ENCODE peak calls at places on chromosome 1, in ten cellular contexts. F is frontal cortex; P is amniotic stem cell; A is left ventricle myocardium inferior; Z is left lung; X is AG10803; O is activated effector memory CD4-positive, alpha-beta T cell treated with anti-CD3 and anti-CD28 coated beads, Interleukin-2, amount 50 U/mL, for 16 hours; V is DND-41; I is stromal cell of bone marrow; Q is Daoy. L is an unnamed sample.

GRCh38 chr1:230930986-230931385 is 47.7 kb downstream of the TTC13 start:
- DNase-seq in I (no peak), Z (no peak), O (no peak), F (no peak), A (no peak), P (no peak), V (no peak), X (no peak), Q (no peak), L (no peak)

GRCh38 chr1:156176610-156177210 is 17.2 kb upstream of the SLC25A44 start:
- DNase-seq in O (no peak), Z (no peak), F (no peak), A (no peak), V (no peak), P (no peak), X (no peak), Q (no peak), I (no peak), L (no peak)

GRCh38 chr1:172941456-172941855 is 109.3 kb downstream of the TNFSF18 start:
- DNase-seq in Z (no peak), X (no peak), I (no peak), F (no peak), P (no peak), O (no peak), V (no peak), Q (no peak), A (no peak), L (no peak)

GRCh38 chr1:63893976-63894375 is 120.2 kb downstream of the ROR1 start:
- DNase-seq in X (no peak), A (no peak), Z (no peak), F (no peak), O (no peak), Q (peak; percentile 70), V (no peak), I (no peak), P (no peak), L (no peak)

GRCh38 chr1:217244946-217245345 is 385.9 kb downstream of the GPATCH2 start:
- DNase-seq in X (no peak), I (no peak), F (no peak), Z (no peak), P (no peak), V (no peak), A (no peak), Q (no peak), O (no peak), L (no peak)

GRCh38 chr1:27348861-27349783 is 7.3 kb downstream of the SYTL1 start:
- DNase-seq in Q (peak; percentile 78), X (no peak), I (no peak), Z (peak; percentile 79), O (peak; percentile 71), P (no peak), F (no peak), V (no peak), A (no peak), L (peak; percentile 81)

GRCh38 chr1:168112673-168113305 is 23.9 kb downstream of the GPR161 start:
- DNase-seq in I (peak; percentile 33), P (peak; percentile 28), Q (peak; percentile 90), Z (peak; percentile 63), O (peak; percentile 76), V (peak; percentile 30), X (peak; percentile 31), F (no peak), A (no peak), L (peak; percentile 74)

GRCh38 chr1:96510911-96511310 is 210.7 kb upstream of the PTBP2 start:
- DNase-seq in A (no peak), X (no peak), Z (no peak), O (no peak), I (no peak), Q (no peak), P (no peak), V (no peak), F (no peak), L (no peak)

GRCh38 chr1:6273380-6273891 is 12.5 kb upstream of the GPR153 start:
- DNase-seq in P (no peak), V (no peak), Z (no peak), Q (peak; percentile 90), I (peak; percentile 15), A (no peak), X (peak; percentile 65), O (no peak), F (no peak), L (peak; percentile 61)

GRCh38 chr1:193013005-193013404 is 46.2 kb downstream of the UCHL5 start:
- DNase-seq in X (peak; percentile 87), P (peak; percentile 11), Q (no peak), F (no peak), O (no peak), A (no peak), V (no peak), I (peak; percentile 24), Z (no peak), L (no peak)

L was measured in hepatocyte.